ENCODE peak calls at places on chromosomes 5 and 9, in nine cellular contexts. F is right atrium auricular region; Y is CD8-positive, alpha-beta T cell; T is upper lobe of right lung; H is ovary; E is mammary epithelial cell; B is H1; Q is lower lobe of right lung; I is HCT116. J is an unnamed sample.
A peak's percentile ranks its signal among the peaks of the same experiment; 100 is the strongest.

GRCh38 chr9:100322954-100323536 is 29.7 kb downstream of the TEX10 start:
- DNase-seq in Y (peak; percentile 11), Q (no peak), B (peak; percentile 7), H (no peak), I (peak; percentile 10), T (no peak), F (no peak), E (peak; percentile 20), J (no peak)

GRCh38 chr5:98909363-98909762 is 19.4 kb downstream of the CHD1 start:
- DNase-seq in E (no peak), Y (no peak), T (no peak), I (no peak), H (no peak), Q (no peak), B (no peak), F (no peak), J (no peak)

GRCh38 chr5:157312492-157312891 is 46.6 kb downstream of the CYFIP2 start:
- DNase-seq in T (no peak), E (peak; percentile 47), H (no peak), Q (no peak), Y (peak; percentile 60), B (no peak), F (no peak), I (peak; percentile 67), J (no peak)

GRCh38 chr9:97786341-97786740 is 66.7 kb upstream of the FOXE1 start:
- DNase-seq in B (no peak), I (peak; percentile 19), Y (no peak), E (no peak), F (peak; percentile 28), Q (no peak), T (no peak), H (no peak), J (no peak)

GRCh38 chr5:128773378-128773777 is 191.9 kb upstream of the SLC27A6 start:
- DNase-seq in Q (no peak), Y (no peak), I (no peak), E (no peak), T (no peak), F (no peak), B (no peak), H (no peak), J (no peak)

GRCh38 chr5:126723643-126724042 is 53.3 kb upstream of the LMNB1 start:
- DNase-seq in Y (no peak), H (no peak), T (no peak), I (no peak), E (no peak), F (no peak), B (no peak), Q (no peak), J (no peak)

GRCh38 chr9:89677696-89678393 is 73.0 kb downstream of the GADD45G start:
- DNase-seq in T (no peak), E (no peak), Q (no peak), F (no peak), H (peak; percentile 54), Y (no peak), B (peak; percentile 85), I (no peak), J (no peak)

GRCh38 chr5:43193171-43193951 is 1.3 kb downstream of the NIM1K start:
- DNase-seq in E (peak; percentile 86), H (no peak), T (no peak), F (peak; percentile 63), I (peak; percentile 3), Q (no peak), Y (peak; percentile 10), B (no peak), J (no peak)

GRCh38 chr5:138241688-138242547 is 28.8 kb upstream of the CDC23 start:
- DNase-seq in Y (peak; percentile 6), T (peak; percentile 69), I (no peak), Q (peak; percentile 47), H (peak; percentile 22), F (no peak), B (no peak), E (no peak), J (peak; percentile 72)

GRCh38 chr9:107123389-107123788 is 159.7 kb upstream of the RAD23B start:
- DNase-seq in Q (no peak), H (no peak), B (no peak), Y (no peak), T (no peak), E (no peak), I (no peak), F (no peak), J (no peak)

GRCh38 chr9:91037511-91038482 is 236.2 kb downstream of the SYK start:
- DNase-seq in H (peak; percentile 71), T (no peak), Y (no peak), I (peak; percentile 41), F (peak; percentile 77), B (no peak), E (peak; percentile 41), Q (peak; percentile 73), J (peak; percentile 80)

GRCh38 chr5:53825926-53826325 is 265.5 kb downstream of the NDUFS4 start:
- DNase-seq in B (no peak), T (no peak), I (no peak), H (no peak), E (no peak), Y (no peak), F (no peak), Q (no peak), J (no peak)

GRCh38 chr9:87433853-87434252 is 63.8 kb upstream of the DAPK1 start:
- DNase-seq in I (no peak), Y (no peak), F (no peak), B (no peak), Q (no peak), E (peak; percentile 8), T (no peak), H (no peak), J (no peak)

GRCh38 chr5:151618907-151619306 is 27.8 kb upstream of the FAT2 start:
- DNase-seq in E (peak; percentile 69), H (no peak), I (peak; percentile 8), Y (no peak), B (no peak), T (no peak), Q (no peak), F (no peak), J (no peak)

GRCh38 chr9:23663536-23663935 is 162.5 kb downstream of the ELAVL2 start:
- DNase-seq in F (no peak), T (no peak), I (no peak), Q (no peak), H (no peak), Y (no peak), E (peak; percentile 56), B (no peak), J (no peak)

GRCh38 chr5:152542741-152543140 is 137.7 kb upstream of the NMUR2 start:
- DNase-seq in F (no peak), E (peak; percentile 47), H (no peak), T (no peak), B (no peak), Y (no peak), Q (no peak), I (no peak), J (no peak)

GRCh38 chr5:165527577-165527976 is 2022.2 kb downstream of the MAT2B start:
- DNase-seq in Q (no peak), Y (no peak), E (no peak), I (no peak), H (no peak), F (no peak), T (no peak), B (no peak), J (no peak)

GRCh38 chr5:8097146-8097545 is 228.2 kb downstream of the MTRR start:
- DNase-seq in Q (no peak), Y (no peak), B (no peak), F (no peak), H (no peak), I (no peak), T (no peak), E (no peak), J (no peak)

GRCh38 chr5:113359419-113359818 is 75.4 kb downstream of the TSSK1B start:
- DNase-seq in T (no peak), I (no peak), E (no peak), Y (no peak), F (no peak), Q (no peak), H (no peak), B (no peak), J (no peak)

GRCh38 chr5:113357696-113358476 is 76.9 kb downstream of the TSSK1B start:
- DNase-seq in I (no peak), B (no peak), E (no peak), T (no peak), H (no peak), F (no peak), Q (no peak), Y (no peak), J (no peak)

GRCh38 chr5:113356487-113356886 is 78.3 kb downstream of the TSSK1B start:
- DNase-seq in Y (no peak), B (no peak), F (no peak), T (no peak), E (no peak), Q (no peak), H (no peak), I (no peak), J (no peak)

GRCh38 chr5:113361701-113362100 is 73.1 kb downstream of the TSSK1B start:
- DNase-seq in E (no peak), T (no peak), Y (no peak), F (no peak), I (no peak), Q (no peak), H (no peak), B (no peak), J (no peak)

DNA sequence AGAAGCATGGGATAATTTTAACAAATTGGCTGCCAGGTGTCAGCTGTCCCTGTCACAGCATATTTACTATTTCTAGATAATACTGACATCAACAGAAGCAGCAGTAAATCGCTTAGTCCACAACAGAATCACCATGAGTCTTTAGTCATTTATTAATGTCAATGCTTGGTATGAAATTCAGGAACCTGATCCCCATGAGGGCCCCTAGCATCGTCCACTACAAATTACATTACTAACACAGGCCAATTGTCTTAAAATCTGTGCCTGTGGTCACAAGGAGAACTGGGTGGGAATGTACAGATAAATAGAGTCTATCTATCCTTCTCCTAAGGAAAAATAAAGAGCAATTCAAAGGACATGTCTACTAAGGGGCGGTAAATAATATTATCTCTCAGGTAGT is 76.1 kb downstream of the TSSK1B start:
- DNase-seq in B (no peak), E (no peak), I (no peak), Y (no peak), Q (no peak), H (no peak), F (no peak), T (no peak), J (no peak)
- H3K27ac ChIP-seq in B (no peak overlapping the region), E (no peak overlapping the region), I (no peak overlapping the region), Y (no peak overlapping the region), Q (no peak overlapping the region), H (no peak overlapping the region), F (no peak overlapping the region), T (no peak overlapping the region), J (no peak overlapping the region)

GRCh38 chr5:35999547-35999946 is 8.4 kb upstream of the UGT3A1 start:
- DNase-seq in Q (no peak), T (no peak), I (no peak), E (no peak), F (no peak), Y (no peak), B (no peak), H (no peak), J (no peak)
- TF ChIP-seq CTCF in Q (no peak), T (no peak), I (no peak), E (no peak), F (no peak), Y (no peak), B (no peak), H (no peak), J (no peak)

GRCh38 chr9:81499571-81499970 is 189.8 kb downstream of the TLE1 start:
- DNase-seq in I (no peak), E (no peak), Y (no peak), F (no peak), H (no peak), B (no peak), T (no peak), Q (no peak), J (no peak)
- H3K27ac ChIP-seq in I (no peak overlapping the region), E (no peak overlapping the region), Y (no peak overlapping the region), F (no peak overlapping the region), H (no peak overlapping the region), B (no peak overlapping the region), T (peak overlapping the region; percentile 40), Q (no peak overlapping the region), J (no peak overlapping the region)

GRCh38 chr9:133359420-133360175 is 3.2 kb downstream of the SURF2 start:
- DNase-seq in T (no peak), I (no peak), F (no peak), Y (no peak), Q (peak; percentile 44), B (no peak), H (no peak), E (no peak), J (no peak)
- TF ChIP-seq CTCF in T (peak; percentile 19), I (peak; percentile 24), F (no peak), Y (no peak), Q (no peak), B (peak; percentile 72), H (no peak), E (peak; percentile 35), J (peak; percentile 37)

J was measured in right lobe of liver.